ENCODE peak calls at places on chromosomes 4 and X, in four cellular contexts. R, A, Z and W are unnamed samples.

GRCh38 chrX:112979879-112980278 is 139.2 kb upstream of the AMOT start:
- DNase-seq in Z (no peak), R (no peak), A (no peak), W (no peak)

GRCh38 chr4:56907489-56908205 is at the start of gene REST:
- DNase-seq in Z (peak), R (peak), A (peak), W (peak)

GRCh38 chr4:142959156-142959555 is 113.1 kb upstream of the INPP4B start:
- DNase-seq in Z (no peak), R (no peak), A (no peak), W (no peak)

GRCh38 chr4:150305995-150306394 is 227.8 kb downstream of the DCLK2 start:
- DNase-seq in Z (no peak), R (peak), A (peak), W (no peak)

GRCh38 chrX:150643271-150643670 is 49.9 kb upstream of the MTMR1 start:
- DNase-seq in R (peak), Z (no peak), A (no peak), W (no peak)

GRCh38 chrX:115400960-115401359 is 111.4 kb downstream of the LUZP4 start:
- DNase-seq in Z (no peak), A (peak), R (no peak), W (no peak)

GRCh38 chr4:54556587-54556986 is 101.2 kb upstream of the KIT start:
- DNase-seq in A (no peak), Z (no peak), R (no peak), W (no peak)

GRCh38 chr4:147599764-147600163 is 17.4 kb upstream of the TMEM184C start:
- DNase-seq in Z (no peak), R (peak), A (peak), W (no peak)

GRCh38 chr4:184287697-184288255 is 70.1 kb upstream of the ENPP6 start:
- DNase-seq in Z (peak), R (peak), A (peak), W (peak)

GRCh38 chr4:121155893-121156292 is 8.2 kb downstream of the TNIP3 start:
- DNase-seq in A (peak), R (peak), Z (no peak), W (no peak)

GRCh38 chrX:150012647-150013046 is 74.4 kb upstream of the EOLA2 start:
- DNase-seq in A (peak), Z (no peak), R (peak), W (no peak)

GRCh38 chrX:11437642-11438379 is 144.6 kb downstream of the AMELX start:
- DNase-seq in Z (peak), A (no peak), R (peak), W (peak)

GRCh38 chr4:152970102-152970820 is 34.1 kb downstream of the FHDC1 start:
- DNase-seq in Z (no peak), A (no peak), R (peak), W (no peak)